ENCODE peak calls at places on chromosomes 1 and 21, in eight cellular contexts. K is GM23338; Y is dermis blood vessel endothelial cell; U is activated B cell treated with CpG ODN at 0.5 μM for 24 hours; L is neural crest cell; V is CD4-positive, alpha-beta memory T cell; E is AG04449; N is AG09309. R is an unnamed sample.

GRCh38 chr1:3463891-3464648 is 9.6 kb downstream of the ARHGEF16 start:
- DNase-seq in K (no peak), Y (no peak), U (no peak), L (no peak), V (no peak), E (no peak), N (no peak), R (no peak)

GRCh38 chr21:35677298-35677841 is 383.0 kb downstream of the SETD4 start:
- DNase-seq in K (no peak), Y (no peak), U (no peak), L (no peak), V (no peak), E (no peak), N (no peak), R (no peak)

GRCh38 chr1:171286032-171286705 is 27.8 kb upstream of the FMO4 start:
- DNase-seq in K (no peak), Y (no peak), U (no peak), L (no peak), V (no peak), E (no peak), N (no peak), R (no peak)

GRCh38 chr1:169595764-169596711 is 9.8 kb upstream of the F5 start:
- DNase-seq in K (peak), Y (peak), U (no peak), L (no peak), V (peak), E (no peak), N (no peak), R (peak)

GRCh38 chr1:205925730-205926129 is 17.5 kb downstream of the SLC26A9 start:
- DNase-seq in K (no peak), Y (peak), U (no peak), L (no peak), V (no peak), E (peak), N (peak), R (no peak)

GRCh38 chr21:44618504-44618903 is 6.6 kb downstream of the KRTAP10-8 start:
- DNase-seq in K (peak), Y (peak), U (no peak), L (no peak), V (no peak), E (no peak), N (no peak), R (no peak)

GRCh38 chr1:6743189-6744101 is 41.8 kb upstream of the CAMTA1 start:
- DNase-seq in K (peak), Y (peak), U (peak), L (no peak), V (peak), E (peak), N (peak), R (no peak)

GRCh38 chr1:43049487-43049886 is 90.8 kb upstream of the SLC2A1 start:
- DNase-seq in K (no peak), Y (no peak), U (no peak), L (no peak), V (no peak), E (no peak), N (no peak), R (no peak)

GRCh38 chr1:209850342-209850979 is 22.7 kb downstream of the UTP25 start:
- DNase-seq in K (peak), Y (peak), U (no peak), L (peak), V (no peak), E (peak), N (no peak), R (peak)

GRCh38 chr1:28517649-28517999 is 11.8 kb downstream of the RCC1 start:
- DNase-seq in K (no peak), Y (peak), U (peak), L (no peak), V (no peak), E (no peak), N (no peak), R (no peak)

GRCh38 chr1:8349961-8350360 is 32.0 kb downstream of the SLC45A1 start:
- DNase-seq in K (no peak), Y (no peak), U (no peak), L (no peak), V (no peak), E (no peak), N (no peak), R (no peak)

GRCh38 chr1:39167632-39168209 is 36.8 kb upstream of the MACF1 start:
- DNase-seq in K (no peak), Y (peak), U (no peak), L (no peak), V (no peak), E (no peak), N (no peak), R (no peak)

GRCh38 chr1:110675060-110675791 is 486 bp upstream of the KCNA3 start:
- DNase-seq in K (peak), Y (no peak), U (no peak), L (peak), V (peak), E (no peak), N (no peak), R (no peak)

GRCh38 chr1:215631489-215631888 is 64.4 kb downstream of the KCTD3 start:
- DNase-seq in K (no peak), Y (no peak), U (no peak), L (no peak), V (no peak), E (peak), N (peak), R (no peak)

GRCh38 chr1:101081496-101082282 is 56.1 kb upstream of the DPH5 start:
- DNase-seq in K (no peak), Y (no peak), U (no peak), L (no peak), V (peak), E (no peak), N (no peak), R (no peak)

GRCh38 chr1:199859525-199859924 is 168.0 kb upstream of the NR5A2 start:
- DNase-seq in K (no peak), Y (peak), U (no peak), L (no peak), V (no peak), E (peak), N (peak), R (no peak)

GRCh38 chr21:22842875-22843274 is 1844.7 kb downstream of the NCAM2 start:
- DNase-seq in K (peak), Y (no peak), U (no peak), L (no peak), V (no peak), E (no peak), N (no peak), R (no peak)

GRCh38 chr1:156676820-156677615 is at the start of gene NES:
- DNase-seq in K (peak), Y (peak), U (no peak), L (peak), V (no peak), E (no peak), N (no peak), R (no peak)

GRCh38 chr1:97094257-97094972 is 372.8 kb downstream of the PTBP2 start:
- DNase-seq in K (no peak), Y (peak), U (no peak), L (no peak), V (no peak), E (peak), N (peak), R (no peak)

GRCh38 chr1:157682710-157683437 is 17.7 kb downstream of the FCRL3 start:
- DNase-seq in K (no peak), Y (no peak), U (no peak), L (no peak), V (no peak), E (no peak), N (no peak), R (no peak)

GRCh38 chr1:230206976-230207375 is 139.9 kb downstream of the GALNT2 start:
- DNase-seq in K (no peak), Y (no peak), U (no peak), L (no peak), V (no peak), E (no peak), N (no peak), R (no peak)

GRCh38 chr1:185759061-185759460 is 24.9 kb downstream of the HMCN1 start:
- DNase-seq in K (no peak), Y (peak), U (no peak), L (no peak), V (no peak), E (no peak), N (no peak), R (no peak)

GRCh38 chr21:34844924-34845238 is 176.1 kb downstream of the CLIC6 start:
- DNase-seq in K (no peak), Y (no peak), U (no peak), L (no peak), V (no peak), E (no peak), N (no peak), R (no peak)

GRCh38 chr1:35615440-35615839 is 25.9 kb downstream of the PSMB2 start:
- DNase-seq in K (no peak), Y (no peak), U (no peak), L (no peak), V (no peak), E (no peak), N (no peak), R (no peak)

GRCh38 chr1:18633428-18634155 is 2.9 kb downstream of the PAX7 start:
- DNase-seq in K (no peak), Y (no peak), U (no peak), L (no peak), V (no peak), E (no peak), N (no peak), R (no peak)

GRCh38 chr1:33836911-33837310 is 27.0 kb upstream of the HMGB4 start:
- DNase-seq in K (no peak), Y (no peak), U (no peak), L (no peak), V (no peak), E (no peak), N (no peak), R (no peak)

GRCh38 chr1:241063281-241063680 is 293.7 kb downstream of the RGS7 start:
- DNase-seq in K (peak), Y (no peak), U (no peak), L (no peak), V (no peak), E (no peak), N (no peak), R (no peak)

GRCh38 chr1:215597961-215598360 is 30.9 kb downstream of the KCTD3 start:
- DNase-seq in K (no peak), Y (no peak), U (no peak), L (no peak), V (no peak), E (no peak), N (no peak), R (no peak)

GRCh38 chr1:76068542-76068941 is 6.0 kb upstream of the ST6GALNAC3 start:
- DNase-seq in K (no peak), Y (peak), U (no peak), L (no peak), V (no peak), E (no peak), N (no peak), R (no peak)

GRCh38 chr1:2415337-2415736 is 3.0 kb upstream of the PEX10 start:
- DNase-seq in K (no peak), Y (no peak), U (no peak), L (no peak), V (no peak), E (no peak), N (no peak), R (no peak)

GRCh38 chr1:150109567-150109966 is 40.1 kb upstream of the PLEKHO1 start:
- DNase-seq in K (no peak), Y (peak), U (no peak), L (no peak), V (peak), E (no peak), N (no peak), R (no peak)

GRCh38 chr1:59020151-59020997 is 236.5 kb upstream of the JUN start:
- DNase-seq in K (no peak), Y (peak), U (no peak), L (no peak), V (peak), E (no peak), N (no peak), R (no peak)

GRCh38 chr1:236465959-236466303 is 57.9 kb upstream of the LGALS8 start:
- DNase-seq in K (no peak), Y (no peak), U (no peak), L (no peak), V (peak), E (no peak), N (no peak), R (no peak)

GRCh38 chr1:39420493-39420892 is 70.9 kb upstream of the BMP8A start:
- DNase-seq in K (no peak), Y (no peak), U (no peak), L (no peak), V (no peak), E (no peak), N (no peak), R (no peak)

GRCh38 chr1:197917813-197918646 is 858 bp downstream of the LHX9 start:
- DNase-seq in K (peak), Y (peak), U (no peak), L (no peak), V (no peak), E (no peak), N (no peak), R (no peak)

GRCh38 chr1:38451541-38451993 is 405.0 kb upstream of the POU3F1 start:
- DNase-seq in K (peak), Y (peak), U (no peak), L (no peak), V (no peak), E (peak), N (no peak), R (peak)

GRCh38 chr1:3052501-3052900 is 16.5 kb upstream of the PRDM16 start:
- DNase-seq in K (no peak), Y (no peak), U (peak), L (no peak), V (no peak), E (no peak), N (no peak), R (no peak)

GRCh38 chr21:35376406-35377135 is 327.5 kb upstream of the RUNX1 start:
- DNase-seq in K (no peak), Y (no peak), U (no peak), L (no peak), V (no peak), E (no peak), N (no peak), R (no peak)

R was measured in NT2/D1.